ENCODE peak calls at places on chromosomes 5 and 9, in eight cellular contexts. One of them, this sample, is unnamed. For H3K4me1 and H3K36me3, the result is how much of the 10 kb centered on the place peaks cover.

GRCh38 chr5:127876384-127876783 is 173.2 kb downstream of the CCDC192 start:
- DNase-seq in SK-N-SH: no peak
- DNase-seq in Peyer's patch: no peak
- DNase-seq in esophagus squamous epithelium: no peak
- DNase-seq in CD8-positive, alpha-beta memory T cell: no peak
- DNase-seq in Panc1: no peak
- DNase-seq in ovary: no peak
- DNase-seq in mesendoderm: no peak
- DNase-seq in this sample: no peak

GRCh38 chr5:37725185-37725584 is 114.7 kb downstream of the GDNF start:
- DNase-seq in SK-N-SH: no peak
- DNase-seq in Peyer's patch: no peak
- DNase-seq in esophagus squamous epithelium: no peak
- DNase-seq in CD8-positive, alpha-beta memory T cell: no peak
- DNase-seq in Panc1: no peak
- DNase-seq in ovary: no peak
- DNase-seq in mesendoderm: no peak
- DNase-seq in this sample: no peak

GRCh38 chr5:74465724-74466123 is 174.8 kb downstream of the ENC1 start:
- DNase-seq in SK-N-SH: no peak
- DNase-seq in Peyer's patch: no peak
- DNase-seq in esophagus squamous epithelium: no peak
- DNase-seq in CD8-positive, alpha-beta memory T cell: no peak
- DNase-seq in Panc1: no peak
- DNase-seq in ovary: no peak
- DNase-seq in mesendoderm: no peak
- DNase-seq in this sample: no peak

GRCh38 chr5:14665949-14666741 is 1.6 kb downstream of the OTULIN start:
- DNase-seq in SK-N-SH: peak
- DNase-seq in Peyer's patch: no peak
- DNase-seq in esophagus squamous epithelium: no peak
- DNase-seq in CD8-positive, alpha-beta memory T cell: peak
- DNase-seq in Panc1: no peak
- DNase-seq in ovary: no peak
- DNase-seq in mesendoderm: peak
- DNase-seq in this sample: peak

GRCh38 chr5:78129632-78130031 is 164.9 kb downstream of the AP3B1 start:
- DNase-seq in SK-N-SH: peak
- DNase-seq in Peyer's patch: no peak
- DNase-seq in esophagus squamous epithelium: no peak
- DNase-seq in CD8-positive, alpha-beta memory T cell: no peak
- DNase-seq in Panc1: no peak
- DNase-seq in ovary: no peak
- DNase-seq in mesendoderm: no peak
- DNase-seq in this sample: no peak

GRCh38 chr5:142544946-142545652 is 140.8 kb downstream of the FGF1 start:
- DNase-seq in SK-N-SH: no peak
- DNase-seq in Peyer's patch: no peak
- DNase-seq in esophagus squamous epithelium: no peak
- DNase-seq in CD8-positive, alpha-beta memory T cell: no peak
- DNase-seq in Panc1: no peak
- DNase-seq in ovary: no peak
- DNase-seq in mesendoderm: peak
- DNase-seq in this sample: no peak

GRCh38 chr9:123265833-123266232 is 2.6 kb downstream of the STRBP start:
- DNase-seq in SK-N-SH: no peak
- DNase-seq in Peyer's patch: no peak
- DNase-seq in esophagus squamous epithelium: no peak
- DNase-seq in CD8-positive, alpha-beta memory T cell: no peak
- DNase-seq in Panc1: no peak
- DNase-seq in ovary: no peak
- DNase-seq in mesendoderm: peak
- DNase-seq in this sample: no peak

GRCh38 chr9:88965473-88965872 is 25.8 kb upstream of the S1PR3 start:
- DNase-seq in SK-N-SH: no peak
- DNase-seq in Peyer's patch: no peak
- DNase-seq in esophagus squamous epithelium: no peak
- DNase-seq in CD8-positive, alpha-beta memory T cell: no peak
- DNase-seq in Panc1: no peak
- DNase-seq in ovary: no peak
- DNase-seq in mesendoderm: no peak
- DNase-seq in this sample: no peak

GRCh38 chr5:98104454-98105188 is 668.8 kb upstream of the RGMB start:
- DNase-seq in SK-N-SH: no peak
- DNase-seq in Peyer's patch: no peak
- DNase-seq in esophagus squamous epithelium: no peak
- DNase-seq in CD8-positive, alpha-beta memory T cell: no peak
- DNase-seq in Panc1: no peak
- DNase-seq in ovary: no peak
- DNase-seq in mesendoderm: no peak
- DNase-seq in this sample: no peak

GRCh38 chr9:79061766-79062165 is 510.0 kb upstream of the TLE4 start:
- DNase-seq in SK-N-SH: no peak
- DNase-seq in Peyer's patch: no peak
- DNase-seq in esophagus squamous epithelium: no peak
- DNase-seq in CD8-positive, alpha-beta memory T cell: no peak
- DNase-seq in Panc1: no peak
- DNase-seq in ovary: no peak
- DNase-seq in mesendoderm: no peak
- DNase-seq in this sample: no peak

GRCh38 chr9:137198748-137199276 is 1.7 kb downstream of the TPRN start:
- DNase-seq in SK-N-SH: no peak
- DNase-seq in Peyer's patch: peak
- DNase-seq in esophagus squamous epithelium: no peak
- DNase-seq in CD8-positive, alpha-beta memory T cell: no peak
- DNase-seq in Panc1: no peak
- DNase-seq in ovary: no peak
- DNase-seq in mesendoderm: no peak
- DNase-seq in this sample: no peak

GRCh38 chr9:121756477-121757285 is 105.2 kb downstream of the DAB2IP start:
- DNase-seq in SK-N-SH: no peak
- DNase-seq in Peyer's patch: no peak
- DNase-seq in esophagus squamous epithelium: no peak
- DNase-seq in CD8-positive, alpha-beta memory T cell: no peak
- DNase-seq in Panc1: no peak
- DNase-seq in ovary: no peak
- DNase-seq in mesendoderm: no peak
- DNase-seq in this sample: no peak

GRCh38 chr9:112166176-112167140 is 8.6 kb downstream of the SUSD1 start:
- DNase-seq in SK-N-SH: no peak
- DNase-seq in Peyer's patch: no peak
- DNase-seq in esophagus squamous epithelium: no peak
- DNase-seq in CD8-positive, alpha-beta memory T cell: no peak
- DNase-seq in Panc1: no peak
- DNase-seq in ovary: no peak
- DNase-seq in mesendoderm: peak
- DNase-seq in this sample: no peak

GRCh38 chr9:3848445-3849114 is 322.8 kb upstream of the RFX3 start:
- DNase-seq in SK-N-SH: peak
- DNase-seq in Peyer's patch: no peak
- DNase-seq in esophagus squamous epithelium: no peak
- DNase-seq in CD8-positive, alpha-beta memory T cell: no peak
- DNase-seq in Panc1: no peak
- DNase-seq in ovary: no peak
- DNase-seq in mesendoderm: peak
- DNase-seq in this sample: no peak

GRCh38 chr9:136018257-136019031 is 57.3 kb upstream of the UBAC1 start:
- DNase-seq in SK-N-SH: peak
- DNase-seq in Peyer's patch: no peak
- DNase-seq in esophagus squamous epithelium: no peak
- DNase-seq in CD8-positive, alpha-beta memory T cell: no peak
- DNase-seq in Panc1: no peak
- DNase-seq in ovary: no peak
- DNase-seq in mesendoderm: no peak
- DNase-seq in this sample: no peak

DNA sequence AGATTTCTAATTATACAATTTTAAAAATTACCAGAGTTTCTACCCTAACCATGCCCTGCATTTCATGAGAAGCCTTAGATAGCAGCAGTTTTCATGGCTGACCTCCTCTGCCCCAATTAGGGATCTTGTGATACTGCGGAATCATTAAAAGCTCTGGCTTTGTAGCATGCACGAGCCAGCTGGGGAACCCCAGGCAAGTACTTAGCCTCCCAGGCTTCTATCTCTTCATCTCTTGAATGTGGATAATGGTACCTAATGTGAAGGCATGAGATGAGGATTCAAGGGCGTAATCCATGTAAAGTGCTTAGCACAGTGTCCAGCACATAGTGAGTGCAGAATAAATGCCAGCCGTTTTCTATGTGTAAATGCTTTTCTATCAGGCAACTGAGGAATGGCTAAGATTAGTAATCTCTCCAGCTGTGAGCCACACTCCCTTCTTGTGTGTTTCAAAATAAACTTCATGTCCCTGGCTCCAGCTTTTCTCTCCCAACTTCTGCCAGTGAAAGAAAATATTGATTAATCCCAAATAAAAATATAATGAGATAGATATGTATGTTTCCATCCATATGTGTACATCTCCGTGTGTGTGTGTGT is 88.4 kb downstream of the APBA1 start:
- DNase-seq in SK-N-SH: peak
- DNase-seq in Peyer's patch: no peak
- DNase-seq in esophagus squamous epithelium: no peak
- DNase-seq in CD8-positive, alpha-beta memory T cell: no peak
- DNase-seq in Panc1: no peak
- DNase-seq in ovary: no peak
- DNase-seq in mesendoderm: no peak
- DNase-seq in this sample: no peak
- H3K4me3 ChIP-seq in SK-N-SH: no peak
- H3K4me3 ChIP-seq in Peyer's patch: no peak
- H3K4me3 ChIP-seq in esophagus squamous epithelium: no peak
- H3K4me3 ChIP-seq in CD8-positive, alpha-beta memory T cell: no peak
- H3K4me3 ChIP-seq in Panc1: no peak
- H3K4me3 ChIP-seq in ovary: no peak
- H3K4me3 ChIP-seq in mesendoderm: no peak
- H3K4me3 ChIP-seq in this sample: no peak

GRCh38 chr9:11319477-11320060 is 706.8 kb upstream of the PTPRD start:
- DNase-seq in SK-N-SH: peak
- DNase-seq in Peyer's patch: no peak
- DNase-seq in esophagus squamous epithelium: no peak
- DNase-seq in CD8-positive, alpha-beta memory T cell: no peak
- DNase-seq in Panc1: peak
- DNase-seq in ovary: no peak
- DNase-seq in mesendoderm: peak
- DNase-seq in this sample: no peak
- H3K4me1 ChIP-seq in SK-N-SH: under half
- H3K4me1 ChIP-seq in Peyer's patch: under half
- H3K4me1 ChIP-seq in esophagus squamous epithelium: under half
- H3K4me1 ChIP-seq in CD8-positive, alpha-beta memory T cell: under half
- H3K4me1 ChIP-seq in Panc1: under half
- H3K4me1 ChIP-seq in ovary: under half
- H3K4me1 ChIP-seq in mesendoderm: under half
- H3K4me1 ChIP-seq in this sample: under half

DNA sequence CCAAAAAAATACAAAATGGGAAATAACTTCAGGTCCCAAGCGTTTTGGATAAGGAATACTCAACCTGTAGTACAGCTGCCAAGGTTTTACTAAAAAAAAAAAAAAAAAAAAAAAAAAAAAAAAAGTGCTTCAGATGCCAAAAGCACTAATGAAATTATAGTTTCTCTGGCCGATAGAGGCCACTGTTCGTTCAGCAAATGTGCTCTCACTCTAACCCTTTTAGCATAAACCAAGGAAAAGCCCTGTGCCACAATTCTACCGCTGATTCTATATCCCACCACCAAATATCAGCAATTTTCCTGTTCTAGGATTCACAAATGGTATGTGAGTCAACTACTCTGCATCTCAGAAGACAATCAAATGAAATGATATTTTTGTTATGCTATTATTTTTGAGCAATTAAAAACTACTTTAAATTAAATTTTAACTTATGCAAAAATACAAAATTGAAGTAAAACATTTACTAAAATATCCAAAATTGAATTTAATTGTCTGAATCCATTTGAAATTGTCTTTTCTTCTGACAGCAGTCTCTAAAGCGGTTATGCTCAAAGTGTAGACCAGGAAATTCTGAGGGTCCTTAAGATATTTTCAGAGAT is 79.8 kb downstream of the RICTOR start:
- DNase-seq in SK-N-SH: peak
- DNase-seq in Peyer's patch: no peak
- DNase-seq in esophagus squamous epithelium: no peak
- DNase-seq in CD8-positive, alpha-beta memory T cell: peak
- DNase-seq in Panc1: no peak
- DNase-seq in ovary: no peak
- DNase-seq in mesendoderm: peak
- DNase-seq in this sample: no peak
- H3K36me3 ChIP-seq in SK-N-SH: under half
- H3K36me3 ChIP-seq in Peyer's patch: under half
- H3K36me3 ChIP-seq in esophagus squamous epithelium: under half
- H3K36me3 ChIP-seq in CD8-positive, alpha-beta memory T cell: under half
- H3K36me3 ChIP-seq in Panc1: under half
- H3K36me3 ChIP-seq in ovary: under half
- H3K36me3 ChIP-seq in mesendoderm: under half
- H3K36me3 ChIP-seq in this sample: under half

DNA sequence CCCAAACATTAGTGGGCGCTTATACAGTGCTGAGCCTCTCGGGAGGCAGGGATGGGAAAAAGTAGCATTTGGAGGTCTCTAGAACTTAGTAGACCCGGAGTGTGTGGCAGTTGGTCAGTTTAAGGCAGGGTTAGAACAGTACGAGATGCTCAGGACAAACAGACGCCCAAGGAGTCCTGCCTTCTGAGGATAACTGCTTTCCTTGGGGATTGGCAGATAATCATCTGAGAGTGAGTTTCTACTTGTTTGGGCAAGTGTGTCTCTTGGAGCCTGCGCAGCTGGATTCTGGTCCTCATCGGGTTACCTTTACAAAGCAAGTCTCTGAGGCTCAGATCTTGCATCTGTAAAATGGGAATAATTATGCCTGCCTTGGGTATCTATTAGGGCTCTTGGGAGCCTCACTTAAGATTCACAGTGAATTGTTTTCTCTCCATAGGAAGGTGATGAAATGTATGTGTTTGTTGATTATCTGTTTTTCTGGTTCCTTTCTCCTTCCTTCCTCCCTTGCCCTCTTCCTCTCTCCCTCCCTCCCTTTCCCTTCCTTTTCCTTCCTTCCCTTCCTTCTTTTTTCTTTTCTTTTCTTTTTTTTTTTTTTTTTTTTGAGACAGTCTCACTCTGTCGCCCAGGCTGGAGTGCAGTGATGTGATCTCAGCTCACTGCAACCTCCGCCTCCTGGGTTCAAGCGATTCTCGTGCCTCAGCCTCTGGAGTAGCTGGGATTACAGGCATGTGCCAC is 2.0 kb downstream of the PRRC2B start:
- DNase-seq in SK-N-SH: no peak
- DNase-seq in Peyer's patch: no peak
- DNase-seq in esophagus squamous epithelium: no peak
- DNase-seq in CD8-positive, alpha-beta memory T cell: no peak
- DNase-seq in Panc1: no peak
- DNase-seq in ovary: no peak
- DNase-seq in mesendoderm: no peak
- DNase-seq in this sample: no peak
- H3K4me3 ChIP-seq in SK-N-SH: peak
- H3K4me3 ChIP-seq in Peyer's patch: peak
- H3K4me3 ChIP-seq in esophagus squamous epithelium: peak
- H3K4me3 ChIP-seq in CD8-positive, alpha-beta memory T cell: peak
- H3K4me3 ChIP-seq in Panc1: peak
- H3K4me3 ChIP-seq in ovary: peak
- H3K4me3 ChIP-seq in mesendoderm: peak
- H3K4me3 ChIP-seq in this sample: peak